ENCODE peak calls at places on chromosomes 4 and X, in four cellular contexts. One of them, this sample, is unnamed.

GRCh38 chr4:26731342-26731741 is 129.3 kb upstream of the STIM2 start:
- DNase-seq in effector CD8-positive, alpha-beta T cell: no peak
- DNase-seq in tibial nerve: no peak
- DNase-seq in MV-4-11: no peak
- DNase-seq in this sample: no peak

GRCh38 chr4:95265814-95266740 is 282.7 kb downstream of the UNC5C start:
- DNase-seq in effector CD8-positive, alpha-beta T cell: no peak
- DNase-seq in tibial nerve: no peak
- DNase-seq in MV-4-11: no peak
- DNase-seq in this sample: no peak

GRCh38 chr4:2064276-2064991 is 5.3 kb downstream of the NAT8L start:
- DNase-seq in effector CD8-positive, alpha-beta T cell: no peak
- DNase-seq in tibial nerve: no peak
- DNase-seq in MV-4-11: no peak
- DNase-seq in this sample: no peak

GRCh38 chr4:102675142-102675541 is 85.6 kb downstream of the MANBA start:
- DNase-seq in effector CD8-positive, alpha-beta T cell: no peak
- DNase-seq in tibial nerve: no peak
- DNase-seq in MV-4-11: no peak
- DNase-seq in this sample: no peak

GRCh38 chrX:46140272-46140671 is 404.9 kb downstream of the ZNF674 start:
- DNase-seq in effector CD8-positive, alpha-beta T cell: no peak
- DNase-seq in tibial nerve: no peak
- DNase-seq in MV-4-11: no peak
- DNase-seq in this sample: no peak

GRCh38 chr4:33068539-33068938 is 2348.4 kb downstream of the PCDH7 start:
- DNase-seq in effector CD8-positive, alpha-beta T cell: no peak
- DNase-seq in tibial nerve: no peak
- DNase-seq in MV-4-11: no peak
- DNase-seq in this sample: no peak

GRCh38 chrX:53312946-53313745 is 31.8 kb upstream of the IQSEC2 start:
- DNase-seq in effector CD8-positive, alpha-beta T cell: peak; percentile 49
- DNase-seq in tibial nerve: peak; percentile 60
- DNase-seq in MV-4-11: peak; percentile 83
- DNase-seq in this sample: no peak

GRCh38 chr4:112523764-112524505 is 8.0 kb upstream of the NEUROG2 start:
- DNase-seq in effector CD8-positive, alpha-beta T cell: peak; percentile 60
- DNase-seq in tibial nerve: no peak
- DNase-seq in MV-4-11: no peak
- DNase-seq in this sample: no peak

GRCh38 chr4:108043536-108043935 is 53.8 kb downstream of the HADH start:
- DNase-seq in effector CD8-positive, alpha-beta T cell: no peak
- DNase-seq in tibial nerve: no peak
- DNase-seq in MV-4-11: no peak
- DNase-seq in this sample: no peak

GRCh38 chr4:122450847-122451246 is 5.7 kb downstream of the IL2 start:
- DNase-seq in effector CD8-positive, alpha-beta T cell: no peak
- DNase-seq in tibial nerve: no peak
- DNase-seq in MV-4-11: no peak
- DNase-seq in this sample: no peak

GRCh38 chr4:146062325-146062715 is 113.2 kb upstream of the LSM6 start:
- DNase-seq in effector CD8-positive, alpha-beta T cell: no peak
- DNase-seq in tibial nerve: no peak
- DNase-seq in MV-4-11: peak; percentile 62
- DNase-seq in this sample: no peak